ENCODE peak calls at places on chromosomes 13 and 19, in nine cellular contexts. V, R, C, X, A, Z, E, G and D are unnamed samples.

GRCh38 chr13:33876716-33877394 is 58.9 kb downstream of the RFC3 start:
- DNase-seq in A (no peak), R (no peak), G (no peak), C (no peak), V (no peak), E (no peak), Z (no peak), X (no peak), D (no peak)

GRCh38 chr13:94073006-94073744 is 406.3 kb downstream of the DCT start:
- DNase-seq in E (no peak), Z (peak), C (no peak), R (no peak), A (no peak), X (no peak), G (no peak), V (no peak), D (no peak)

GRCh38 chr13:101691326-101691725 is 238.9 kb downstream of the ITGBL1 start:
- DNase-seq in R (no peak), X (no peak), V (no peak), G (no peak), C (no peak), A (no peak), Z (peak), E (no peak), D (no peak)

GRCh38 chr19:1605236-1606137 is at the start of gene UQCR11:
- DNase-seq in G (peak), A (peak), X (peak), V (peak), R (peak), Z (peak), E (peak), C (peak), D (peak)

GRCh38 chr19:34306213-34306661 is 51.9 kb downstream of the GARRE1 start:
- DNase-seq in G (no peak), A (no peak), X (no peak), V (no peak), R (no peak), Z (no peak), E (no peak), C (no peak), D (no peak)

GRCh38 chr13:45718992-45719391 is 16.9 kb downstream of the CBY2 start:
- DNase-seq in V (no peak), A (no peak), C (no peak), E (no peak), X (no peak), R (peak), Z (peak), G (no peak), D (no peak)

GRCh38 chr19:32219392-32219791 is 126.0 kb upstream of the ZNF507 start:
- DNase-seq in R (no peak), G (no peak), E (no peak), Z (no peak), X (no peak), A (no peak), C (no peak), V (no peak), D (no peak)

GRCh38 chr13:45700971-45701900 is 884 bp upstream of the CBY2 start:
- DNase-seq in V (no peak), A (no peak), R (no peak), Z (no peak), G (no peak), E (no peak), X (no peak), C (no peak), D (no peak)

GRCh38 chr13:52158629-52159158 is 703 bp downstream of the NEK3 start:
- DNase-seq in C (no peak), A (peak), E (no peak), G (no peak), R (peak), V (no peak), Z (peak), X (peak), D (peak)